ENCODE peak calls at places on chromosome 12, in five cellular contexts. N is GM12878, Q is K562, I is HepG2, F is H1. X is an unnamed sample. For H3K4me1, the result is how much of the 10 kb centered on the place peaks cover.

GRCh38 chr12:13362260-13362841 is 165.8 kb downstream of the EMP1 start:
- DNase-seq in F (peak), Q (peak), I (peak), N (no peak), X (peak)

GRCh38 chr12:114529956-114530355 is 124.0 kb upstream of the TBX5 start:
- DNase-seq in I (no peak), Q (no peak), N (no peak), F (no peak), X (no peak)

GRCh38 chr12:107035733-107036132 is 48.8 kb upstream of the MTERF2 start:
- DNase-seq in Q (no peak), F (no peak), I (no peak), N (no peak), X (no peak)

GRCh38 chr12:81644503-81644902 is 114.6 kb downstream of the PPFIA2 start:
- DNase-seq in I (peak), Q (peak), N (no peak), F (no peak), X (peak)

GRCh38 chr12:75894965-75895754 is 136.4 kb downstream of the PHLDA1 start:
- DNase-seq in F (no peak), N (no peak), I (no peak), Q (no peak), X (no peak)

GRCh38 chr12:55720894-55721444 is 776 bp downstream of the RDH5 start:
- DNase-seq in F (no peak), I (peak), Q (peak), N (no peak), X (peak)

GRCh38 chr12:62763319-62763718 is 171.6 kb downstream of the PPM1H start:
- DNase-seq in N (no peak), F (no peak), Q (no peak), I (no peak), X (no peak)

GRCh38 chr12:111435661-111436201 is 30.0 kb downstream of the SH2B3 start:
- DNase-seq in F (no peak), N (no peak), Q (no peak), I (no peak), X (no peak)

GRCh38 chr12:27689558-27690180 is 6.6 kb upstream of the REP15 start:
- DNase-seq in N (no peak), Q (peak), I (no peak), F (no peak), X (no peak)

GRCh38 chr12:123815968-123816367 is 53.9 kb downstream of the DNAH10 start:
- DNase-seq in Q (no peak), F (no peak), I (no peak), N (no peak), X (no peak)

GRCh38 chr12:113040722-113041168 is 15.8 kb upstream of the DTX1 start:
- DNase-seq in I (peak), Q (no peak), F (no peak), N (no peak), X (no peak)

GRCh38 chr12:88639361-88639760 is 59.1 kb upstream of the KITLG start:
- DNase-seq in F (no peak), N (no peak), I (no peak), Q (no peak), X (no peak)

GRCh38 chr12:67640863-67641262 is 7.7 kb upstream of the DYRK2 start:
- DNase-seq in Q (no peak), F (no peak), N (no peak), I (no peak), X (no peak)

GRCh38 chr12:92078167-92079053 is 67.2 kb downstream of the BTG1 start:
- DNase-seq in Q (peak), N (no peak), F (no peak), I (no peak), X (no peak)

GRCh38 chr12:132424118-132424438 is 65.9 kb upstream of the FBRSL1 start:
- DNase-seq in F (no peak), I (no peak), N (no peak), Q (no peak), X (no peak)

GRCh38 chr12:116558280-116559079 is 701 bp upstream of the MAP1LC3B2 start:
- DNase-seq in N (no peak), F (no peak), Q (peak), I (no peak), X (no peak)

DNA sequence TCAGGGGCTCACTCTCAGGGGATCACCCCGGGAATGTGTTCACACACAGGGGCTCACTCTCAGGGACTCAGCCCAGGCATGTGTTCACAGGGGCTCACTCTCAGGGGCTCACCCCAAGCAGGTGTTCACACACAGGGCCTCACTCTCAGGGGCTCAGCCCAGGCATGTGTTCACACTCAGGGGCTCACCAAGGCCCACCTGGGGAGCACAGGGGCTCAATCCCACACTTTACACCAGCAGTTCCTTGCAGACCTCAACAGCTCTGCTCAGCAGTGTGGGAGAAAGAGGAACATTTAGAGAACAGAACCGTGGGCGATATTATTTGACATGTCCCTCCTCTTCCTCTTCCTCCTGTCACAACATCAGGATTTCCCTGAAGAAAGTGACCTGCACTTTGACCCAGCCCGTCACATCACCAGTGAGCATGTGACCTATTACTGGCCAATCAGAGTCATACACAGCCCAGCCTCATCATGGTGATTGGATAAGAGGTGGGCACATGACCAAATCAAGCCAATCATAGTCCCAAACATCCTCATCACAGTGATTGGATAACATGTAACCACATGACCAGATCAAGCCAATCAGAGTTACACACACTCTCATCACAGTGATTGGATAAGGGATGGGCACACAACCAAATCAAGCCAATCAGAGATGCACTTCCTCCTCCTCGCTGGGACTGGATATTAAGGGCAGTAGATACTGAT is 359.4 kb upstream of the SFSWAP start:
- DNase-seq in N (peak), I (no peak), Q (peak), F (no peak), X (no peak)
- TF ChIP-seq CREB1 in N (no peak), I (no peak), Q (no peak), F (no peak), X (no peak)

GRCh38 chr12:109988274-109988673 is 7.9 kb downstream of the GIT2 start:
- DNase-seq in Q (no peak), F (no peak), N (no peak), I (no peak), X (no peak)
- H3K4me1 ChIP-seq in Q (under half), F (under half), N (under half), I (under half), X (under half)

GRCh38 chr12:3036901-3037600 is 40.1 kb upstream of the TSPAN9 start:
- DNase-seq in F (no peak), Q (no peak), I (no peak), N (no peak), X (no peak)
- TF ChIP-seq CREB1 in F (no peak), Q (no peak), I (no peak), N (no peak), X (no peak)

DNA sequence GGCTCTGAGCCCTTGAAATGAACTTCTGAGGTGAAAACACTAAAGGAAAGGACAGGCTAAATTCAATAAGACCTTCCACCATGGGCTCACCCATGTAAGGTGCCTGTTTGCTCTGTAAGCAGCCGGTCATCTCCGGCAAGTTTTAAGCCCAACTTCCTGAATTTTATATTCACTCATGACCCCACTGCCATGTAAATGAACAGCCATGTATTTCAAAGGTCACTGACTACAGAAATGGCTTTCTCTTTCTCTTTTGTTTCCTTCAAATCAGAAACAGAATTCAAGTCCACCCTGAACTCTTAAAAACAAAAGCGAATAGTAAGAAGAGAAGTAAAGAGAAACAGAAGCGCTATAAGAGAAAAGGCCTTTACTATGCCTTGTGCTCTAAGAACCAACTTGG is 61.7 kb upstream of the OVCH1 start:
- DNase-seq in Q (no peak), F (no peak), I (no peak), N (no peak), X (no peak)
- H3K4me1 ChIP-seq in Q (under half), F (under half), I (under half), N (under half), X (under half)

GRCh38 chr12:103858953-103859601 is 18.0 kb upstream of the NT5DC3 start:
- DNase-seq in Q (peak), I (peak), N (no peak), F (no peak), X (no peak)
- TF ChIP-seq CREB1 in Q (no peak), I (no peak), N (no peak), F (no peak), X (no peak)

X was measured in GM23338.